ENCODE peak calls at places on chromosome 17, in ten cellular contexts. M is psoas muscle, G is tibial nerve, R is H1, I is hepatocyte, K is SJCRH30, A is left ventricle myocardium inferior, Q is heart left ventricle, N is tibial artery, U is breast epithelium. L is an unnamed sample.

GRCh38 chr17:64147110-64148016 is 17.4 kb upstream of the ERN1 start:
- DNase-seq in I (no peak), K (no peak), Q (no peak), R (no peak), U (no peak), A (no peak), G (no peak), M (no peak), N (no peak), L (no peak)

GRCh38 chr17:65163990-65164495 is 26.9 kb downstream of the RGS9 start:
- DNase-seq in Q (no peak), M (no peak), G (no peak), A (no peak), I (peak; percentile 44), U (no peak), R (no peak), K (no peak), N (no peak), L (no peak)

GRCh38 chr17:77325537-77325825 is 184.7 kb downstream of the SEC14L1 start:
- DNase-seq in Q (no peak), A (no peak), G (no peak), M (no peak), N (no peak), U (no peak), R (no peak), I (no peak), K (no peak), L (no peak)

GRCh38 chr17:56594528-56595418 is 1.3 kb downstream of the NOG start:
- DNase-seq in R (peak; percentile 74), I (peak; percentile 36), Q (no peak), M (no peak), A (no peak), K (peak; percentile 71), N (no peak), U (no peak), G (no peak), L (no peak)

GRCh38 chr17:42266918-42267766 is 9.0 kb downstream of the STAT5B start:
- DNase-seq in I (peak; percentile 54), U (no peak), M (no peak), K (no peak), Q (no peak), G (no peak), R (no peak), A (no peak), N (no peak), L (peak; percentile 88)

GRCh38 chr17:65099941-65100315 is 37.2 kb upstream of the RGS9 start:
- DNase-seq in Q (peak; percentile 48), R (no peak), G (peak; percentile 66), I (no peak), U (peak; percentile 45), A (peak; percentile 48), M (peak; percentile 74), K (peak; percentile 35), N (no peak), L (no peak)

GRCh38 chr17:45948881-45949624 is 50.0 kb upstream of the STH start:
- DNase-seq in U (peak; percentile 28), Q (peak; percentile 74), G (peak; percentile 58), A (peak; percentile 78), N (peak; percentile 80), M (peak; percentile 90), K (peak; percentile 64), I (peak; percentile 86), R (peak; percentile 84), L (peak; percentile 4)

GRCh38 chr17:82943751-82944150 is 103.9 kb upstream of the ZNF750 start:
- DNase-seq in I (no peak), R (no peak), N (peak; percentile 50), Q (no peak), K (no peak), A (peak; percentile 5), M (peak; percentile 6), G (no peak), U (no peak), L (no peak)

DNA sequence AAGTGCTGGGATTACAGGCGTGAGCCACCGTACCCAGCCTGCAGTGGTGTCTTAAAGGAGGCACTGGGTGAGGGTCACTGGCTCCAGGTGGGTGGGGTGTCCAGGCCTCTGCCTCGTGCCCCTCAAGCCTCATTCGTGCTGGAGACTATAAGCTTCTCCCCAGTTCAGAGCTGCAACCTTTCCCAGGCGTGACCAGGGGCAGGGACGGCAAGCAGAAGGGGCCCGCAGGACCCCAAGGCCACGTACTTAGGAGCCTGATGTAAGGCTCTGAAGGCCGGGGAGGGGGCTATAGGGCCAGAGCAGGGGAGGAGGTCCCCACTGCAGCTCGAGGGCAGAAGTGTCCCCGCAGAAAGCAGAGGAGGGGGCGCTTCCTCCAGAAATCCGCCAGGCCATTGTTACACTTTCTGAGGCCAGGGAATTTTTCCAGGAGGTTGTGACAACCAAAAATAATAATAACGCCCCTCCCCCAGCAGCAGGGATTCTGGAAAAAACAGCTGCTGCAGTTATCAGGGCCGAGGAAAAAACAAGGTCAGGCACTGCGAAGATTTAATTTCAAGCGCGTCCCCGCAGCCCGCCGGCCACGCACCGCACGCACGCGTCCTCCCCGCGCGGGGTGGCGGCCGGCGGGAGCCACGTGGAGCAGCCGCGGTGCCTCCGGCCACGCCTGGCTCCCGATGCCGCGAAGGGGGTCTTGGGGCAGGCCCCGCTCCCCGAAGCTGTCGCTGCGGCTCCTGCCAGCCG is 45.7 kb upstream of the SLC38A10 start:
- DNase-seq in A (no peak), I (peak; percentile 65), M (no peak), U (no peak), K (no peak), R (peak; percentile 54), Q (no peak), G (no peak), N (no peak), L (no peak)
- H3K27ac ChIP-seq in A (peak overlapping the region; percentile 96), I (peak overlapping the region; percentile 99), M (peak overlapping the region; percentile 95), U (peak overlapping the region; percentile 97), K (no peak overlapping the region), R (no peak overlapping the region), Q (peak overlapping the region; percentile 99), G (peak overlapping the region; percentile 98), N (peak overlapping the region; percentile 93), L (peak overlapping the region; percentile 31)

GRCh38 chr17:72121164-72122001 is 563 bp downstream of the SOX9 start:
- DNase-seq in G (no peak), A (peak; percentile 36), U (no peak), I (peak; percentile 63), N (peak; percentile 71), M (peak; percentile 75), Q (peak; percentile 51), R (peak; percentile 81), K (peak; percentile 73), L (no peak)

GRCh38 chr17:72119963-72120877 is 600 bp upstream of the SOX9 start:
- DNase-seq in M (peak; percentile 70), U (peak; percentile 51), I (peak; percentile 76), Q (peak; percentile 52), N (peak; percentile 70), K (peak; percentile 88), G (peak; percentile 23), A (peak; percentile 50), R (peak; percentile 72), L (peak; percentile 72)

GRCh38 chr17:72119280-72119962 is 1.4 kb upstream of the SOX9 start:
- DNase-seq in U (no peak), M (no peak), R (no peak), I (no peak), K (no peak), G (no peak), Q (no peak), N (no peak), A (no peak), L (no peak)

GRCh38 chr17:72122002-72122310 is 1.1 kb downstream of the SOX9 start:
- DNase-seq in M (no peak), K (no peak), U (no peak), I (peak; percentile 38), A (no peak), R (no peak), G (no peak), Q (no peak), N (no peak), L (no peak)

GRCh38 chr17:72120878-72121163 is at the start of gene SOX9:
- DNase-seq in I (peak; percentile 93), N (peak; percentile 90), M (peak; percentile 92), U (peak; percentile 97), G (peak; percentile 83), R (peak; percentile 85), K (peak; percentile 99), Q (peak; percentile 94), A (peak; percentile 89), L (peak; percentile 87)
- H3K27me3 ChIP-seq in I (peaks cover 37% of the 10 kb centered on the region), N (peaks cover 38% of the 10 kb centered on the region), M (no peaks in the 10 kb centered on the region), U (no peaks in the 10 kb centered on the region), G (peaks cover 93% of the 10 kb centered on the region), R (peaks cover 45% of the 10 kb centered on the region), K (no peaks in the 10 kb centered on the region), Q (peaks cover 89% of the 10 kb centered on the region), A (peaks cover 94% of the 10 kb centered on the region), L (peaks cover 26% of the 10 kb centered on the region)

GRCh38 chr17:75064040-75064439 is 17.0 kb downstream of the KCTD2 start:
- DNase-seq in Q (no peak), M (no peak), U (no peak), N (no peak), K (no peak), R (no peak), I (no peak), A (no peak), G (no peak), L (no peak)

GRCh38 chr17:75065562-75066151 is 18.6 kb downstream of the KCTD2 start:
- DNase-seq in A (no peak), R (no peak), I (no peak), G (no peak), U (no peak), K (no peak), N (no peak), M (no peak), Q (no peak), L (no peak)

GRCh38 chr17:75063626-75064025 is 16.6 kb downstream of the KCTD2 start:
- DNase-seq in Q (no peak), R (no peak), U (no peak), I (no peak), A (no peak), G (no peak), N (no peak), K (no peak), M (no peak), L (no peak)

GRCh38 chr17:75064867-75065561 is 18.0 kb downstream of the KCTD2 start:
- DNase-seq in U (no peak), A (no peak), G (no peak), M (no peak), K (no peak), I (no peak), N (no peak), R (no peak), Q (no peak), L (no peak)

GRCh38 chr17:75064460-75064859 is 17.4 kb downstream of the KCTD2 start:
- DNase-seq in Q (no peak), N (no peak), R (no peak), M (no peak), U (no peak), A (no peak), G (no peak), I (no peak), K (no peak), L (no peak)
- H3K27ac ChIP-seq in Q (no peak overlapping the region), N (no peak overlapping the region), R (no peak overlapping the region), M (no peak overlapping the region), U (no peak overlapping the region), A (no peak overlapping the region), G (no peak overlapping the region), I (no peak overlapping the region), K (no peak overlapping the region), L (no peak overlapping the region)

DNA sequence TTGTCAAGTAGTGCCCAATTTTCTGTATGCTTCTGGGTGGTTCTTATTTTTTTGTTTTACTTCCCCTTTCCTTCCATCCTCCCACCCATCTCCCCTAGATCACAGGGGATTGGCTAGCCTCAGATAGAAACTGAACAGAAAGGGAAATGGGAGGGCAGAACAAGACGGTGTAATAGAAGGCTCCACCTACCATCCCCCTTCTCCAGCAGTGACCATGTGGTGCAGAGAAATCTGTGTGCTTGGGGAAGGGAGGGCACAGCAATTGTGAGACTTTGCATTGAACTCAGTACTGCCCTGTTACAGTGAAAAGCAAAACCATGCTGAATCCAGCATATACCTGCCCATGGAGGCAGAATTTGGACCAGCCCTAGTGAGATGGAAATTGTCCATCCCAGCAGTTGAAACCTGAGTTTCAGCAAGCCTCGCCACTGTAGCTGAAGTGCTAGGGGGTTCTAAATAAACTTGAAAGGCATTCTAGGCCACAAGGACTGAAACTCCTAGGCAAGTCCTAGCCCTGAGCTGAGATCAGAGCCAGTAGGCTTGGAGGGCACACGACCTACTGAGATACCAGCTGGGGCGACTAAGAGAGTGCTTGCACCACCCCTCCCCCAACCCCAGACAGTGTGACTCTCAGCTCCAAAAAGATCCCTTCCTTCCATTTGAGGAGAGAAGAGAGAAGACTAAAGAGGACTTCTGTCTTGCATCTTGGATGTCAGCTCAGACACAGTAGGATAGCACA is 5.2 kb downstream of the SLFN11 start:
- DNase-seq in R (no peak), N (no peak), Q (no peak), K (no peak), G (peak; percentile 31), A (no peak), I (no peak), U (no peak), M (no peak), L (no peak)
- H3K27me3 ChIP-seq in R (peaks cover 25% of the 10 kb centered on the region), N (peaks cover 5% of the 10 kb centered on the region), Q (no peaks in the 10 kb centered on the region), K (no peaks in the 10 kb centered on the region), G (no peaks in the 10 kb centered on the region), A (peaks cover 19% of the 10 kb centered on the region), I (peaks cover 66% of the 10 kb centered on the region), U (no peaks in the 10 kb centered on the region), M (no peaks in the 10 kb centered on the region), L (no peaks in the 10 kb centered on the region)

L was measured in AG04450.